ENCODE peak calls at places on chromosomes 6 and 20, in nine cellular contexts. K is AG04449, J is heart left ventricle, C is uterus, V is transverse colon, M is colonic mucosa, X is HepG2, R is endodermal cell, A is HFFc6. Y is an unnamed sample.

GRCh38 chr6:161374971-161375873 is 101.4 kb upstream of the AGPAT4 start:
- DNase-seq in R (peak), K (no peak), A (no peak), C (peak), M (peak), V (peak), X (peak), J (peak), Y (no peak)

GRCh38 chr20:9220874-9221547 is 152.1 kb downstream of the PLCB4 start:
- DNase-seq in C (no peak), M (no peak), V (no peak), X (no peak), R (peak), K (peak), J (no peak), A (peak), Y (peak)

GRCh38 chr6:101705866-101706265 is 312.4 kb downstream of the GRIK2 start:
- DNase-seq in C (no peak), V (no peak), K (no peak), A (no peak), X (no peak), R (no peak), J (no peak), M (no peak), Y (no peak)

GRCh38 chr20:25355191-25355590 is 35.4 kb downstream of the ABHD12 start:
- DNase-seq in V (no peak), X (no peak), J (no peak), C (no peak), M (no peak), A (no peak), K (no peak), R (no peak), Y (no peak)

GRCh38 chr6:87944541-87944954 is 103.1 kb upstream of the SPACA1 start:
- DNase-seq in R (peak), A (peak), C (peak), K (no peak), V (peak), X (peak), M (no peak), J (peak), Y (no peak)

GRCh38 chr6:42369568-42369967 is 82.2 kb downstream of the TRERF1 start:
- DNase-seq in J (no peak), C (no peak), V (peak), M (peak), R (no peak), X (no peak), K (no peak), A (no peak), Y (no peak)

GRCh38 chr20:18985551-18985950 is 172.0 kb downstream of the SCP2D1 start:
- DNase-seq in K (no peak), C (no peak), V (no peak), R (no peak), J (no peak), M (no peak), A (no peak), X (no peak), Y (no peak)

GRCh38 chr6:168232989-168233874 is 86.3 kb downstream of the DACT2 start:
- DNase-seq in M (no peak), R (peak), J (no peak), A (no peak), C (no peak), V (no peak), K (no peak), X (no peak), Y (no peak)

GRCh38 chr20:22977047-22977785 is 57.9 kb upstream of the SSTR4 start:
- DNase-seq in M (no peak), J (peak), V (no peak), K (no peak), A (no peak), C (no peak), X (no peak), R (peak), Y (no peak)

GRCh38 chr6:69936674-69937363 is 70.5 kb downstream of the COL19A1 start:
- DNase-seq in R (no peak), J (no peak), V (no peak), M (no peak), A (no peak), K (no peak), C (no peak), X (no peak), Y (no peak)

GRCh38 chr20:34083137-34083536 is 28.9 kb downstream of the EIF2S2 start:
- DNase-seq in X (no peak), K (no peak), V (peak), A (peak), J (peak), C (peak), M (peak), R (no peak), Y (no peak)
- TF ChIP-seq CTCF in X (peak), K (no peak), V (no peak), A (no peak), J (peak), C (no peak), M (no peak), R (peak), Y (no peak)

GRCh38 chr20:57258055-57258454 is 8.4 kb downstream of the BMP7 start:
- DNase-seq in J (no peak), X (no peak), M (no peak), C (no peak), R (no peak), K (no peak), V (no peak), A (no peak), Y (no peak)
- TF ChIP-seq CTCF in J (no peak), X (no peak), M (no peak), C (no peak), R (no peak), K (no peak), V (no peak), A (no peak), Y (no peak)

GRCh38 chr6:3293271-3294155 is 34.8 kb downstream of the PSMG4 start:
- DNase-seq in K (no peak), V (peak), C (peak), A (no peak), J (no peak), M (no peak), R (peak), X (no peak), Y (no peak)

GRCh38 chr6:3296113-3296512 is 37.4 kb downstream of the PSMG4 start:
- DNase-seq in J (no peak), K (no peak), M (no peak), X (no peak), V (no peak), C (peak), A (no peak), R (peak), Y (no peak)

GRCh38 chr6:3296537-3297453 is 38.0 kb downstream of the PSMG4 start:
- DNase-seq in M (no peak), A (no peak), V (no peak), R (peak), K (no peak), J (no peak), C (peak), X (no peak), Y (no peak)

GRCh38 chr6:3294396-3294795 is 35.6 kb downstream of the PSMG4 start:
- DNase-seq in R (peak), X (no peak), K (no peak), M (no peak), J (no peak), A (no peak), C (peak), V (no peak), Y (no peak)

DNA sequence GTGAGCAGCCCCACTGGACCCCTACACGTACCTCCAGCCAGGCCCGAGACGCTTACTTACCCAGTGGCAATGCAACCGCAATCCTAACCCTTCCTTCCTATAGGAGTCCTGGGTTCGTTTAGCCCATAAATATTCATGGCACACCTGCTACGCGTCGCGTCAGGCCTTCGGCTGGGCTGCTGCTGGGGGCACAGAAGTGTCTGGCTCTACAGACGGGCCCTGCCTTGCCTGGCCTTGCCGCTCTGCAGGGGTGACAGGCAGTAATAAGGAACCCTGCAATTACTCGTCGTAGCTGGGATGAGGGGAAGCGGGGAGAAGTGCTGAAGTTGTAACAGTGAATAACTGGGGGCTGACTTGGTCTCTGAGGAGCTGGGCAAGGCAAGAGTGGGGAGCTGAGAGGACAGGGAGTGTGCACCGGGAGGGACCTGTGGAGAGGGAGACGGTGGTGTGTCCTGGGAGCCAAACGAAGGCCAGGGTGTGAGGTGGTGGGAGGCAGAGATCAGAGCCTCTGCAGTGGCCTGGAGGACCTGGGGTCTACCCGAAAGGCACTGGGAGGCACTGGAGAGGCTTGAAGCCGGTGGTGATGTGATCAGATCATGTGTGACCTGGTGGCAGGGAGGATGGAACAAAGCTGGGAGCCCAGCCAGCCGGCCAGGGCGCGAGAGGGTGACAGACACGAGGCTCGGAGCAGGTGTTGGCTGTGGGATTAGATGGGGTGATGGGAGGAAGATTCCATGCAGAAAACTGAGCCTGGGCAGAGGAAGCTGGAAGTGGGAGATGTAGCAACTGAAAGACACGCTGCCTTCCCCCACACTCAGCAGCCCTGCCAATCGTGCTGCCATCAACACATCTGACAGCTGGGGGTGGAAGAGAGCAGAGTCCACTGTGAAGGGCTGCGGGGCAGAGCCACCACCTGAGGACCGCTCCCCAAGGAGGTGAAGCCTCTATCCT is 36.4 kb downstream of the PSMG4 start:
- DNase-seq in A (no peak), R (peak), C (peak), K (no peak), X (peak), V (no peak), M (no peak), J (no peak), Y (no peak)
- TF ChIP-seq CTCF in A (no peak), R (peak), C (no peak), K (no peak), X (peak), V (no peak), M (no peak), J (peak), Y (peak)

DNA sequence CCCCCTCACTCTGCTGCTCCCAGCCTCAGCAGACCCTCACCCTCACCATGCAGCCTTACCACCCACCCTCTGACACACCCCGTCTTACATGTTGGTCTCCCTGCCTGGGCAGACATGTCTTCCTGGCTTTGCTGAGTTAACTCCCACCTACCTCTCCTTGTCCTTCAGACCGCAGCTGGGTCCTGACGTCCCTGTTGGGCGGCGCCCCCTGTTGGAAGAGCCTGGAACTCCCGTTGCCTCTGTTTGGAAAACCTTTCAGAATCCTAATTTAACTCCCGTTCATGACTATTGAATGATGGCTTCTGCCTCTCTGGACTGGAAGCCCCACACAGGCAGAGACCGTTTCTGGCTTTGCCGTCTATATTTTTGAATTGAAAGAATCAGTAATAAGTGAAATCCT is 245.1 kb downstream of the MYLK4 start:
- DNase-seq in R (peak), M (peak), V (no peak), X (no peak), C (no peak), J (no peak), A (no peak), K (no peak), Y (no peak)
- TF ChIP-seq CTCF in R (peak), M (no peak), V (no peak), X (peak), C (no peak), J (peak), A (peak), K (no peak), Y (peak)

GRCh38 chr6:77466055-77467028 is 3.1 kb upstream of the HTR1B start:
- DNase-seq in R (peak), X (peak), C (peak), J (no peak), K (no peak), A (peak), V (peak), M (peak), Y (no peak)
- TF ChIP-seq CTCF in R (peak), X (peak), C (peak), J (peak), K (peak), A (peak), V (peak), M (peak), Y (peak)

Y was measured in kidney epithelial cell.